ENCODE peak calls at places on chromosomes 4 and X, in ten cellular contexts. A, I, D, G, Z, J, X, P, V and E are unnamed samples.

GRCh38 chr4:70838400-70838971 is 1.2 kb downstream of the GRSF1 start:
- DNase-seq in X (peak; percentile 10), Z (no peak), J (no peak), I (peak; percentile 1), D (no peak), A (no peak), P (no peak), G (no peak), V (no peak), E (no peak)

GRCh38 chrX:41526925-41527324 is 79.8 kb downstream of the NYX start:
- DNase-seq in X (peak; percentile 65), J (no peak), I (peak; percentile 18), D (no peak), P (no peak), G (no peak), Z (no peak), V (no peak), A (no peak), E (no peak)

GRCh38 chrX:16348286-16348685 is 181.0 kb downstream of the MAGEB17 start:
- DNase-seq in I (no peak), V (no peak), X (no peak), Z (no peak), G (no peak), A (no peak), P (no peak), D (no peak), J (no peak), E (no peak)

GRCh38 chr4:35541888-35542213 is 702.5 kb downstream of the ARAP2 start:
- DNase-seq in I (no peak), A (no peak), V (no peak), G (no peak), D (no peak), J (no peak), Z (no peak), P (no peak), X (no peak), E (no peak)

GRCh38 chrX:112867570-112867969 is 26.9 kb upstream of the AMOT start:
- DNase-seq in P (no peak), V (no peak), I (no peak), G (no peak), X (no peak), J (no peak), Z (no peak), D (no peak), A (no peak), E (no peak)

GRCh38 chr4:123804171-123804721 is 407.7 kb downstream of the SPRY1 start:
- DNase-seq in D (no peak), A (no peak), J (no peak), P (no peak), I (no peak), G (no peak), Z (no peak), V (no peak), X (no peak), E (no peak)

GRCh38 chr4:167452922-167453321 is 218.6 kb upstream of the SPOCK3 start:
- DNase-seq in P (no peak), A (no peak), G (no peak), V (no peak), I (no peak), X (no peak), D (no peak), J (no peak), Z (no peak), E (no peak)

GRCh38 chrX:151981129-151981528 is 6.7 kb upstream of the GABRE start:
- DNase-seq in X (peak; percentile 17), J (no peak), P (no peak), D (no peak), V (no peak), A (no peak), Z (no peak), I (no peak), G (no peak), E (no peak)

GRCh38 chrX:42776195-42776594 is 1.8 kb downstream of the PPP1R2C start:
- DNase-seq in V (no peak), I (no peak), G (no peak), A (no peak), X (no peak), J (no peak), Z (no peak), D (no peak), P (no peak), E (no peak)

GRCh38 chr4:119300072-119300387 is 21.9 kb downstream of the FABP2 start:
- DNase-seq in X (peak; percentile 59), A (peak; percentile 56), J (peak; percentile 44), V (peak; percentile 53), D (peak; percentile 40), I (peak; percentile 10), P (peak; percentile 90), G (no peak), Z (no peak), E (peak; percentile 33)

GRCh38 chrX:49237060-49237459 is 1.8 kb downstream of the CCDC22 start:
- DNase-seq in D (no peak), A (no peak), I (no peak), Z (no peak), P (no peak), V (no peak), J (no peak), G (no peak), X (no peak), E (no peak)
- H3K4me3 ChIP-seq in D (no peak overlapping the region), A (no peak overlapping the region), I (no peak overlapping the region), Z (no peak overlapping the region), P (no peak overlapping the region), V (no peak overlapping the region), J (no peak overlapping the region), G (no peak overlapping the region), X (no peak overlapping the region), E (no peak overlapping the region)

DNA sequence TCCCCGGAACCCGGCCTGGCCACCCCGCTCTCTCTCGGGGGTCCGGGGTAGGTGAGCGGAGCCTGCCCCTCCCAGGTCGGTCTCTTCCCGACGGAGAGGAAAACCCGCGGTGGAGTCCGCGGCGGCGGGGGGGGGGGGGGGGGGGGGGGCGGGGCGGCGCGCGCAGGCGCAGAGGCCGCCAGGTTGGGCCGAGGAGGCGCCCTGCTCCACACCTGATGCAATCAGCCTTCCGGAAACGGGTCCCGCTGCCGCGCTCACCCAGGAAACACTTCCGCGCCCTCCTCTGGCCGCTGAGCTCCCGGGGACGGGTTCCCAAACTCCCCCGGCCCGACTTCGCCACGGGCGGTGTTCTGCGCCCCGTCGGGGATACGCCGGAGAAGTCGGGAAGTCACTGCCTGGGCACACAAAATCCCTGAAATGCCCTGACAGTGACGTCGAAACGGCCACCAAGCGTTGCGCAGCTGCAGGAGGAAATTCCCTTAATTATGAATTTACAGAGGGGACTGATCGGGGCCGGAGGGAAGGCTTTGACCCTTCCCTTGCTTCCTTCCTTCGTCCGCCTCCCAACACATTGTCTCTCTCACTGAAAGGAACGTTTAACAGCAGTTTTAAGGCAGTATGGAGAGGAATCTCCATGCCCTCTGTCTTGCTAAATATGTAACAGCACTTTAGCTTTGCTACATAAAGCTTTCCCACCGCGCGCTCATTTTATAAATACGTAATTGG is 2.1 kb upstream of the APBB2 start:
- DNase-seq in G (peak; percentile 88), I (peak; percentile 81), Z (no peak), J (peak; percentile 66), D (peak; percentile 71), V (peak; percentile 67), P (peak; percentile 93), X (peak; percentile 57), A (peak; percentile 87), E (peak; percentile 87)
- TF ChIP-seq POLR2A in G (no peak), I (peak; percentile 51), Z (no peak), J (no peak), D (peak; percentile 69), V (peak; percentile 35), P (no peak), X (no peak), A (peak; percentile 74), E (no peak)

DNA sequence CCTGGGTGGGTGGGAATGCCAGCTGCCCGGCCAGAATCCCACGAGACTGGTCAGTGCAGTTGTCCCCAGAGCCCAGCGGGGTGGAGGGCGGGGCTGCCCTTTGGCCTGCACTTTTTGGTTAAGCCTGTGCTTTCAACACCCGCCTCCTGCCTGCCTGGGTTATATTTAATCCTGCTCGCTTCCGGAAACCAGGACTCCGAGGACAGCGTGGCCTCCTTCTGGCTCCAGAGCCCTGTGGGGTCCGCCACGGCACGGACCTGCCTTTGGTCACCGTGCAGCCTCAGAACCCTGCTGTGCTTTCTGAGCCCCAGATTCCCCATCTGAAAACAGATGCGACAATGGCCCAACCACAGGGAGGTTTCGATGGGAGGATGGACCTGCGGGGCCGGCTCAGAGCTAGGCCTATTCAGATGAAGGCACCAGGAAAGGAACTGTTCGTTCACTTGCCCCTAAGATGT is 29.4 kb upstream of the KIAA0232 start:
- DNase-seq in P (no peak), G (no peak), J (peak; percentile 84), Z (no peak), D (no peak), A (no peak), V (no peak), X (no peak), I (no peak), E (no peak)
- H3K4me3 ChIP-seq in P (no peak overlapping the region), G (no peak overlapping the region), J (no peak overlapping the region), Z (no peak overlapping the region), D (no peak overlapping the region), A (no peak overlapping the region), V (no peak overlapping the region), X (no peak overlapping the region), I (no peak overlapping the region), E (no peak overlapping the region)

GRCh38 chrX:46910415-46910814 is 1.8 kb upstream of the JADE3 start:
- DNase-seq in P (no peak), I (no peak), A (no peak), D (no peak), Z (no peak), G (no peak), V (no peak), X (no peak), J (no peak), E (no peak)

GRCh38 chrX:46913710-46914109 is 1.5 kb downstream of the JADE3 start:
- DNase-seq in V (no peak), A (peak; percentile 20), G (no peak), X (peak; percentile 29), Z (no peak), I (no peak), P (no peak), D (peak; percentile 26), J (no peak), E (peak; percentile 27)

GRCh38 chrX:46912673-46913491 is 661 bp downstream of the JADE3 start:
- DNase-seq in A (peak; percentile 43), Z (no peak), J (peak; percentile 46), G (no peak), D (peak; percentile 4), I (peak; percentile 75), V (peak; percentile 46), X (peak; percentile 14), P (no peak), E (peak; percentile 45)

GRCh38 chrX:46916273-46916672 is 4.1 kb downstream of the JADE3 start:
- DNase-seq in X (no peak), Z (no peak), V (no peak), D (no peak), P (no peak), A (no peak), I (no peak), J (no peak), G (no peak), E (no peak)

DNA sequence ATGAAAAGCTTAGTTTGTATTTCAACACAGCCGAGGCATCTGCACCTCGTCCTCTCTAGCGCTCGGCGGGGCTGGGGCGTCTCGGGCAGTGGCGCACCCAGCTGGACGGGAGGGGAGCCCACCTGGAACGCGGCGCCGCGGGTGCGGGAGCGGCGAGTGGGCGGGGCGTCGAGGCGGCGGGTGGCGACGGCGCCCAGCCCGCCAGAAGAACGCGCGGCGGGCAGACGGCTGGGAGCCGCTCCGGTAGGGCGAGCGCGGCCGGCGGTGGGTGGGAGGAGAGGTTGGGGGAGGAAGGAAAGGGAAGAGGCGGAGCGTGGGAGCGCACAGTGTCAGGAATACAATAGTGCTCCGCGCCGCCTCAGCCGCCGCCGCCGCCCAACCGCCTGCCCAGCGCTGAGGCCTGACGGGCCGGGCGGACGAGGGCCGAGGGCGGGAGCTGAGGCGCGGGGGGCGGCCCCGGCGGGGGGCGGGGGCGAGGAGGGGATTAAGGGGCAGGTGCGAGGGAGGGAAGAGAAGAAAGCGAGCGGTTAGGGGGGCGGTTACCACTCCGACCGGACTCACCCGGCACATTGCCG is at the start of gene JADE3:
- DNase-seq in Z (no peak), A (peak; percentile 79), X (peak; percentile 56), P (peak; percentile 92), V (peak; percentile 70), G (peak; percentile 84), D (peak; percentile 66), J (peak; percentile 59), I (peak; percentile 61), E (peak; percentile 76)
- TF ChIP-seq POLR2A in Z (peak; percentile 18), A (peak; percentile 32), X (no peak), P (no peak), V (no peak), G (no peak), D (peak; percentile 56), J (no peak), I (peak; percentile 45), E (no peak)